ENCODE peak calls at places on chromosomes 13 and 19, in ten cellular contexts. Q is fibroblast of lung, J is uterus, X is SK-N-SH, V is pancreas, Y is left ventricle myocardium inferior, N is BE2C, W is lower lobe of right lung, C is cardiac muscle cell, G is psoas muscle. T is an unnamed sample.

GRCh38 chr13:77062097-77062496 is 35.1 kb upstream of the FBXL3 start:
- DNase-seq in W (no peak), Q (no peak), X (no peak), G (no peak), C (no peak), Y (no peak), J (no peak), N (no peak), V (no peak), T (no peak)

GRCh38 chr13:113553541-113554332 is 30.8 kb upstream of the TFDP1 start:
- DNase-seq in G (no peak), N (no peak), C (no peak), W (peak; percentile 30), J (no peak), Y (no peak), X (no peak), V (no peak), Q (no peak), T (no peak)

GRCh38 chr13:51122868-51123267 is 11.8 kb upstream of the C13orf42 start:
- DNase-seq in W (no peak), N (no peak), X (no peak), J (no peak), C (no peak), V (no peak), G (no peak), Y (no peak), Q (peak; percentile 28), T (no peak)

GRCh38 chr19:14383898-14384669 is 2.8 kb downstream of the ADGRE5 start:
- DNase-seq in X (no peak), C (peak; percentile 55), Y (no peak), G (peak; percentile 68), N (no peak), J (peak; percentile 73), W (peak; percentile 65), V (no peak), Q (peak; percentile 62), T (no peak)

GRCh38 chr19:18881491-18881890 is 14.5 kb downstream of the CERS1 start:
- DNase-seq in Q (no peak), X (no peak), Y (no peak), W (no peak), V (no peak), J (no peak), G (no peak), C (no peak), N (no peak), T (no peak)

GRCh38 chr13:101977475-101977874 is 424.4 kb downstream of the FGF14 start:
- DNase-seq in V (no peak), C (no peak), N (no peak), Q (no peak), X (peak; percentile 9), G (no peak), W (no peak), J (no peak), Y (no peak), T (no peak)

GRCh38 chr19:36128392-36128736 is 11.5 kb upstream of the CAPNS1 start:
- DNase-seq in V (no peak), J (no peak), X (peak; percentile 44), C (no peak), G (no peak), Y (peak; percentile 39), Q (no peak), N (no peak), W (peak; percentile 67), T (peak; percentile 55)

GRCh38 chr13:33401238-33401637 is 115.7 kb upstream of the STARD13 start:
- DNase-seq in Q (no peak), J (no peak), Y (no peak), X (no peak), V (no peak), G (no peak), N (no peak), C (no peak), W (peak; percentile 50), T (no peak)

GRCh38 chr19:47444388-47444821 is 25.1 kb upstream of the MEIS3 start:
- DNase-seq in J (no peak), N (peak; percentile 57), C (no peak), X (no peak), W (no peak), G (no peak), Y (no peak), V (no peak), Q (no peak), T (no peak)

GRCh38 chr19:42051166-42052115 is 18.6 kb downstream of the GRIK5 start:
- DNase-seq in W (no peak), Y (no peak), N (no peak), G (no peak), X (no peak), V (no peak), C (no peak), J (no peak), Q (no peak), T (no peak)

GRCh38 chr19:4877753-4878490 is 10.5 kb upstream of the PLIN3 start:
- DNase-seq in V (no peak), N (no peak), W (no peak), G (peak; percentile 94), Y (peak; percentile 60), X (peak; percentile 57), J (no peak), Q (no peak), C (no peak), T (no peak)

GRCh38 chr13:101624981-101625380 is 172.5 kb downstream of the ITGBL1 start:
- DNase-seq in Q (no peak), G (no peak), C (no peak), W (no peak), X (no peak), Y (no peak), J (no peak), V (no peak), N (no peak), T (no peak)

GRCh38 chr13:45292176-45292575 is 48.8 kb downstream of the TPT1 start:
- DNase-seq in V (no peak), N (no peak), G (no peak), Y (no peak), W (no peak), X (no peak), Q (peak; percentile 43), C (no peak), J (no peak), T (no peak)

GRCh38 chr19:17926044-17926443 is 6.8 kb upstream of the CCDC124 start:
- DNase-seq in W (no peak), Q (no peak), G (no peak), V (no peak), J (no peak), Y (no peak), N (no peak), C (no peak), X (no peak), T (no peak)

GRCh38 chr19:947707-948533 is 22.1 kb downstream of the ARID3A start:
- DNase-seq in J (no peak), N (peak; percentile 9), X (no peak), V (no peak), W (peak; percentile 84), Y (peak; percentile 64), C (no peak), G (peak; percentile 81), Q (no peak), T (peak; percentile 70)

GRCh38 chr13:68168448-68168847 is 938.3 kb upstream of the PCDH9 start:
- DNase-seq in W (no peak), J (no peak), X (no peak), Q (peak; percentile 39), V (no peak), N (no peak), C (no peak), G (no peak), Y (no peak), T (no peak)

GRCh38 chr19:55660404-55660803 is 5.6 kb downstream of the U2AF2 start:
- DNase-seq in V (no peak), J (no peak), Y (no peak), W (no peak), N (no peak), Q (no peak), X (no peak), G (peak; percentile 28), C (no peak), T (no peak)
- H3K4me1 ChIP-seq in V (peaks cover 24% of the 10 kb centered on the region), J (peaks cover 15% of the 10 kb centered on the region), Y (peaks cover 52% of the 10 kb centered on the region), W (peaks cover 42% of the 10 kb centered on the region), N (no peaks in the 10 kb centered on the region), Q (peaks cover 14% of the 10 kb centered on the region), X (peaks cover 25% of the 10 kb centered on the region), G (peaks cover 35% of the 10 kb centered on the region), C (peaks cover 13% of the 10 kb centered on the region), T (peaks cover 25% of the 10 kb centered on the region)

DNA sequence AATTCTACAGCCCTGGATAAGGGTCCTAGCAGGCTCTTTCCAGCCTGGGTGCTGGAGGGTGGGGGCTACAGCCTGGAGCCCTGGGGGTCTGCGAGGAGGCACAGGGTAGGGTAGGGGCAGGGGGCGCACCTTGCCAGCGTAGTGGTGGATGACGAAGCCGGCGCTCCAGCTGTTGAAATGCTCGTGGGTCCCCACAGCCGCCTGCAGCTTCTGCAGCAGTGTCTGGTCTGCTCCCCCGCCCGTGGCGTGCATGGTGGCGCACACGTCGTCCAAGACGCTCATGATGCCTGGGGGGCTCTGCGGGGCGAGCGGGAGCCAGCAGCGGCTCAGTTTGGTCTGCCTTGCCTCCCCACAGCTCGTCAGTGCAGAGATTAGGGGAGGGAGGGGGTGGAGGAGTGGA is 30.2 kb upstream of the ZNF414 start:
- DNase-seq in W (no peak), X (no peak), C (no peak), N (no peak), V (no peak), J (no peak), Y (no peak), G (no peak), Q (no peak), T (no peak)
- TF ChIP-seq CTCF in W (no peak), X (no peak), C (no peak), N (no peak), V (no peak), J (no peak), Y (no peak), G (no peak), Q (no peak), T (no peak)

DNA sequence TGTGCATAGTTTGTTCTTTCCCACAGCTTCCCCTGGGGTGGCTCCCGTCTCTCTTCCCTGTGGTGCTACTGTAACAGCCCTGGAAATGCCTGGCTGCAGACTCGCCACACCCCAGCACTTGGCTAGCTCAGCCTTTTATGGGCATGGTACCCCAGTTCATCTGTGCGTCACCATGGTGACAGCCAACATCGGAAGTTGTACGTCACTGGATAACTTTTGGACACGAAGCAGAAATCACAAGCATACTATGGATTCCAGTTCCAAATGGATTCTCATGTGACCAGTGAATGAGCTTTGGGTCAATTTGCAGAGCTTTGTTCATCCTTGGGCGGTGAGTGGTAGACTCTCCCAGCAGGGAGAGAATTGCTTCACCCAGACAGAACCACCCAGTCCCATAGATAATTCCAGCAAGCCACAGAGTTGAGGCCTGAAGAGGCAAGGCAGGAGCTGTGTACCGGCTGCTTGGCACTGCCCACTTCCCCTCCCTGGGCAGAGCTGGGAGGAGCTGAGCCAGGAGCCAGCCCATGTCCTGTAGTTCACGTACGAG is 54.4 kb downstream of the COL4A2 start:
- DNase-seq in Y (peak; percentile 83), V (no peak), N (no peak), W (no peak), J (peak; percentile 73), Q (peak; percentile 66), G (peak; percentile 79), X (no peak), C (peak; percentile 97), T (no peak)
- H3K4me1 ChIP-seq in Y (peaks cover 73% of the 10 kb centered on the region), V (no peaks in the 10 kb centered on the region), N (no peaks in the 10 kb centered on the region), W (peaks cover 25% of the 10 kb centered on the region), J (peaks cover 14% of the 10 kb centered on the region), Q (peaks cover 12% of the 10 kb centered on the region), G (no peaks in the 10 kb centered on the region), X (peaks cover 18% of the 10 kb centered on the region), C (peaks cover 67% of the 10 kb centered on the region), T (no peaks in the 10 kb centered on the region)

DNA sequence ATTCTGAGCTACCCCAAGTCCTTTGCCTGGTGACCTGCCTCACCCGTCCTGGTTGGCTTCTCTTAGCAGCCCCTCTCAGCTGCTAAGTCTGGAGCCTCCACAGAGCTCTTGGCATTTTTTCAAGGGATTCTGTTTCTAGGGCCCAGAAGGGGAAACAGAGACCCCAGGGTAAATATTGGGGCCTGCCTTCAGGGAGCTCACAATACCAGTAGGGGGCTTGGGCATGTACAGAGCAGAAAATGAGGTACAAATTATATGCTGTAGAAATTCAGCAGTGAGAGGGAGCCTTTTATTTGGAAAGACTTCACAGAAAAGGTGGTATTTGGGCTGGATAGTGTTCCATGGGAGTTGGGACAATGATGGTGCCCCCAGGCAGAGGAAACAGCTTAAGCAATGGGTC is 3.7 kb downstream of the SAMD4B start:
- DNase-seq in X (no peak), N (no peak), C (no peak), G (no peak), J (no peak), W (no peak), V (no peak), Q (no peak), Y (no peak), T (no peak)
- TF ChIP-seq CTCF in X (no peak), N (no peak), C (peak; percentile 15), G (no peak), J (no peak), W (no peak), V (no peak), Q (peak; percentile 20), Y (no peak), T (no peak)

T was measured in right lobe of liver.